ENCODE peak calls at places on chromosomes 1 and 21, in four cellular contexts. D, T, J and K are unnamed samples.

GRCh38 chr1:231091853-231092301 is 51.8 kb upstream of the FAM89A start:
- DNase-seq in D (no peak), T (no peak), J (peak), K (no peak)

GRCh38 chr21:44285547-44285992 is at the start of gene AIRE:
- DNase-seq in D (no peak), T (no peak), J (no peak), K (no peak)

GRCh38 chr1:161727343-161727924 is 6.1 kb downstream of the FCRLB start:
- DNase-seq in D (peak), T (no peak), J (no peak), K (no peak)

GRCh38 chr1:98468111-98468717 is 193.3 kb upstream of the SNX7 start:
- DNase-seq in D (peak), T (no peak), J (no peak), K (peak)

GRCh38 chr21:42221581-42222345 is 2.8 kb downstream of the ABCG1 start:
- DNase-seq in D (peak), T (peak), J (peak), K (no peak)

GRCh38 chr1:31161571-31161970 is 78.1 kb downstream of the NKAIN1 start:
- DNase-seq in D (no peak), T (no peak), J (no peak), K (no peak)

GRCh38 chr1:12594966-12595838 is 22.8 kb downstream of the DHRS3 start:
- DNase-seq in D (peak), T (peak), J (peak), K (no peak)

GRCh38 chr21:36613554-36613953 is 85.4 kb upstream of the SIM2 start:
- DNase-seq in D (no peak), T (no peak), J (no peak), K (no peak)

GRCh38 chr1:28058168-28058567 is 30.2 kb downstream of the EYA3 start:
- DNase-seq in D (no peak), T (no peak), J (no peak), K (no peak)

GRCh38 chr1:182484531-182485257 is 34.7 kb downstream of the RGSL1 start:
- DNase-seq in D (no peak), T (no peak), J (no peak), K (no peak)

GRCh38 chr1:42152907-42153597 is at the start of gene GUCA2B:
- DNase-seq in D (no peak), T (peak), J (no peak), K (no peak)

GRCh38 chr1:983736-984475 is 2.0 kb upstream of the PERM1 start:
- DNase-seq in D (no peak), T (peak), J (peak), K (no peak)

GRCh38 chr1:230334447-230334837 is 91.7 kb downstream of the PGBD5 start:
- DNase-seq in D (no peak), T (no peak), J (no peak), K (no peak)

GRCh38 chr1:84797603-84798002 is 95.4 kb downstream of the LPAR3 start:
- DNase-seq in D (no peak), T (no peak), J (no peak), K (no peak)

GRCh38 chr21:28419110-28419509 is 573.6 kb downstream of the LTN1 start:
- DNase-seq in D (peak), T (no peak), J (no peak), K (peak)

GRCh38 chr1:197435224-197435623 is 167.2 kb downstream of the CRB1 start:
- DNase-seq in D (no peak), T (no peak), J (no peak), K (no peak)

GRCh38 chr1:12081648-12082396 is 18.7 kb downstream of the TNFRSF8 start:
- DNase-seq in D (no peak), T (no peak), J (no peak), K (no peak)

GRCh38 chr1:207644852-207645631 is at the start of gene CR1L:
- DNase-seq in D (no peak), T (peak), J (peak), K (no peak)

GRCh38 chr21:36766511-36766910 is 67.6 kb downstream of the SIM2 start:
- DNase-seq in D (no peak), T (no peak), J (no peak), K (no peak)

GRCh38 chr1:156959414-156959813 is 39.0 kb downstream of the LRRC71 start:
- DNase-seq in D (peak), T (no peak), J (no peak), K (peak)

GRCh38 chr1:156823210-156823790 is 6.7 kb upstream of the SH2D2A start:
- DNase-seq in D (no peak), T (no peak), J (no peak), K (no peak)

GRCh38 chr1:67713071-67713806 is 28.2 kb downstream of the GADD45A start:
- DNase-seq in D (peak), T (no peak), J (peak), K (no peak)

GRCh38 chr1:22662318-22662717 is 9.3 kb downstream of the C1QB start:
- DNase-seq in D (no peak), T (no peak), J (no peak), K (no peak)

GRCh38 chr1:48469616-48470500 is 2.1 kb downstream of the SPATA6 start:
- DNase-seq in D (no peak), T (peak), J (peak), K (peak)

GRCh38 chr1:58392083-58392482 is 154.4 kb downstream of the OMA1 start:
- DNase-seq in D (no peak), T (no peak), J (no peak), K (no peak)

GRCh38 chr1:111878649-111879048 is 110.8 kb downstream of the KCND3 start:
- DNase-seq in D (no peak), T (no peak), J (no peak), K (no peak)

GRCh38 chr1:151936653-151937052 is 27.3 kb upstream of the THEM4 start:
- DNase-seq in D (no peak), T (no peak), J (no peak), K (no peak)

GRCh38 chr21:39637971-39638628 is 25.4 kb downstream of the B3GALT5 start:
- DNase-seq in D (no peak), T (no peak), J (no peak), K (no peak)

GRCh38 chr1:241688940-241689368 is 36.9 kb downstream of the WDR64 start:
- DNase-seq in D (no peak), T (no peak), J (no peak), K (no peak)

GRCh38 chr21:34582506-34583150 is 32.3 kb downstream of the RCAN1 start:
- DNase-seq in D (peak), T (no peak), J (no peak), K (no peak)

GRCh38 chr1:84401156-84401555 is 2.9 kb downstream of the DNASE2B start:
- DNase-seq in D (no peak), T (no peak), J (no peak), K (no peak)

GRCh38 chr1:81664341-81664740 is 136.4 kb upstream of the ADGRL2 start:
- DNase-seq in D (no peak), T (no peak), J (no peak), K (peak)

GRCh38 chr1:5994713-5995621 is 2.7 kb upstream of the NPHP4 start:
- DNase-seq in D (no peak), T (no peak), J (no peak), K (no peak)

GRCh38 chr1:19110266-19110927 is 99.7 kb downstream of the UBR4 start:
- DNase-seq in D (no peak), T (no peak), J (no peak), K (no peak)

GRCh38 chr1:41368801-41369200 is 7.6 kb downstream of the FOXO6 start:
- DNase-seq in D (no peak), T (no peak), J (no peak), K (no peak)

GRCh38 chr21:16863541-16863940 is 649.3 kb upstream of the CXADR start:
- DNase-seq in D (no peak), T (no peak), J (no peak), K (no peak)

GRCh38 chr1:16021681-16022080 is at the start of gene CLCNKA:
- DNase-seq in D (no peak), T (no peak), J (peak), K (no peak)

GRCh38 chr1:16018308-16018707 is 465 bp upstream of the HSPB7 start:
- DNase-seq in D (no peak), T (no peak), J (no peak), K (no peak)

GRCh38 chr1:16018749-16019515 is 1.1 kb upstream of the HSPB7 start:
- DNase-seq in D (no peak), T (no peak), J (no peak), K (no peak)

GRCh38 chr1:16019580-16020277 is 1.9 kb upstream of the HSPB7 start:
- DNase-seq in D (no peak), T (peak), J (no peak), K (no peak)

DNA sequence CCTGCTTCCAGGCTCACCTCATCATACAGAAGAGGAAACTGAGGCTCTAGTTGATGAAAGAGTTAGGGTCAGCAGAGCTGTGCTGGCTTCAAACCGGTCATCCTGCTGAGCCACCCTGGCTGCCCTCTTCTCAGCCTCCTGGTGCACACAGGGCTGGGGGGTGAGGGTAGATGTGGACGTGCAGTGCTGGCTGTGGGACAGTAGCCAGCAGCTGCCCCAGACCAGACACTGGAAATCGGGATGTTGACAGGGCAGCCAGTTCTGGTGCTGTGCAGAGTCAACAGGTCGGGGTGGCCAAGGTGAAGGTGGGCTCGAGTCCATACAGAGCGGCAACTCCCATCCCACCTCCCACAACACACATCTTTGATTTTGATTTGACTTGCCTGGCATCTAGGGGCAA is 1.5 kb upstream of the CLCNKA start:
- DNase-seq in D (no peak), T (no peak), J (no peak), K (no peak)
- TF ChIP-seq CTCF in D (no peak), T (no peak), J (no peak), K (no peak)

DNA sequence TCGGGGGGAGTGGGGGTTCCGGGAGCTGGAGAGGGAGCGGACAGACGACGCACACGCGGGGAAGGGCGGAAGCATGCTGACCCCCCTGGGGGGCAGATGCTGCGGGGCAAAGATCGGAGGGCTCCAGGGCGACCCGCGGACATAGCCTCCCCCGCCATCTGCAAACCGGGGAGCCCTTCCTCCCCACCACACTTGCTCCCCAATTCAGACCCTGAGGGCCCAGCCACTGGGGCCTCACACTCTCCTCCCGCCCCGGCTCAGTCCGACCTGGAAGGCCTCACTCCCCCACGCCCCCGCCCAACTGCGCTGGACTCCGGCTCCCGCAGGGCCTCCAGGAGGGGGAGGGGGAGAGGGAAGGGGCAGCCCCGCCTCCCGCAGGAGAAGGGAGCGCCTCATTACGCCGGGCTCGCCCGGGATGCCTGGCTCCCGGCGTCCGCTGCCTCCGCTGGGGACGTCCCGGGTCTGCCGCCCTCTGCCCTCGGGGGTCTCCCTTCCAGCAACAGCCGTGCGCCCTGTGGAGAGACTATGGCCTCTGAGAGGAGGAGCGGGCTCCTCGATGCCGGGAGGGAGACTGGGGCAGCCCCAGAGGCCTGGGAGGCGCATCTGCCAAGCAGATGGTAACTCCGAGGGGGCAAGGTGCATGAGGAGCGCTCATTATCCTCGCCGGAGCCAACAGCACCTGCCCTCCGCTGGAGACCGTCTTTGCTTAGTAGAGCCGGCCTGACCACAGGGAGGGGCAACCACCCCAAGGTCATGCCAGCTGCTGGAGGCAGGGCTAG is 636 bp upstream of the CAMK2N1 start:
- DNase-seq in D (no peak), T (peak), J (peak), K (no peak)
- H3K4me3 ChIP-seq in D (peak), T (peak), J (peak), K (peak)

GRCh38 chr21:26736449-26736848 is 108.8 kb downstream of the ADAMTS1 start:
- DNase-seq in D (no peak), T (no peak), J (no peak), K (no peak)

GRCh38 chr21:26732442-26733221 is 112.6 kb downstream of the ADAMTS1 start:
- DNase-seq in D (peak), T (no peak), J (peak), K (no peak)
- TF ChIP-seq CTCF in D (peak), T (no peak), J (peak), K (peak)

DNA sequence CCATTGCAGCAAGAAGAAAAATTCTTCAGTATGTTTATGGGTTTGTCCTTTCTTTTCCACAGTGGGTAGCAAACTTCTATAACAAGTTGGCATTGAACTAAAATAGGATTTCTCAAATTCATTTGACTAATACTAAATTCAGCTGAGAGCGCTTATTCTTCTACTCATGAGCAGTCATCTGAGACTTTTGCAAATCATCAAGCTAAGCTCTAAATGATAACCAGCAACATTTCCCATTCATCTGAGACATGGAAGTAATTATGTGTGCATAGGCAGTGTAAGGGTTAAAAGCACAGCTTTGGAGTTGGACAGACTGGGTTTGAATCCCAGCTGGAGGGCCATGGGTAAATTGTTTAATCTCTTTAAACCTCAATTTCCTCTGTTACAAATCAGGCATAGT is 18.3 kb upstream of the CNR2 start:
- DNase-seq in D (no peak), T (no peak), J (no peak), K (no peak)
- H3K4me3 ChIP-seq in D (no peak), T (no peak), J (no peak), K (no peak)

DNA sequence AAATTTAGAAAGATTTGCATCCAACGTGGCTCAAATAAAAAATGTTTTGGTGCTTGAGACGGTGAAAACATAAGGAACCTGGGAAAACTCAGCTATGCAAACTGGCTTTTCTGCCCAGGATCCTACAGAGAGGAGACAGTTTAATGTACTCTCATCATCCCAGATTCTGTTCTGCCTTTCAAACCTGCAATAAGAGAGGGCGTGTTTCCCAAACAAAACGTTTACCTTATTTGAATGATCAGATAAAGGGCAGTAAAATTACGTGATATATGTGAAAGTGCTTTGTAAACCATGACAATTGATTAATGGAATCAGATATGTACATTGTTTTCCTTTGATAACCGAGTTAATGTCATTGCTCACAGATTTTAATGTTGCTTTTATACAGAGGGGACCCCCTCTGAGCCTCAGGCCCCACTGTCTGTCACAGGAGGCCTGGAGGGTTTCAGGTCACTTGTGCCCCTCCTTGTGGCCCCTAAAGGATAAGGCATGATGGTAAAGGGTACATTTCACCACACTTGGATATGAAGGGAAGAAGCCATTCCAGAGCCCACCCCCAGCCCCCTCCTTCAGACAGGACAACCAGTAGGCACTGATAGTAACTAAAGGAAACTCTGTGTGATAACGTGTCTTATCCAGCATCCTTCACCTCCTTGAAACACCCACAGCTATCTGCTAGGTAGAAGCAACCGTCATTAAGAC is 157.6 kb downstream of the EDEM3 start:
- DNase-seq in D (no peak), T (no peak), J (no peak), K (no peak)
- TF ChIP-seq CTCF in D (peak), T (no peak), J (no peak), K (no peak)

GRCh38 chr1:32361308-32361673 is 994 bp downstream of the FAM229A start:
- DNase-seq in D (no peak), T (no peak), J (no peak), K (no peak)
- H3K4me3 ChIP-seq in D (no peak), T (peak), J (peak), K (no peak)

GRCh38 chr1:7648761-7649384 is 122.2 kb upstream of the VAMP3 start:
- DNase-seq in D (no peak), T (peak), J (peak), K (no peak)

GRCh38 chr1:7646981-7647901 is 123.9 kb upstream of the VAMP3 start:
- DNase-seq in D (no peak), T (peak), J (peak), K (no peak)

GRCh38 chr1:7654725-7655124 is 116.4 kb upstream of the VAMP3 start:
- DNase-seq in D (no peak), T (no peak), J (no peak), K (no peak)

GRCh38 chr1:7652551-7653098 is 118.5 kb upstream of the VAMP3 start:
- DNase-seq in D (no peak), T (no peak), J (no peak), K (no peak)

DNA sequence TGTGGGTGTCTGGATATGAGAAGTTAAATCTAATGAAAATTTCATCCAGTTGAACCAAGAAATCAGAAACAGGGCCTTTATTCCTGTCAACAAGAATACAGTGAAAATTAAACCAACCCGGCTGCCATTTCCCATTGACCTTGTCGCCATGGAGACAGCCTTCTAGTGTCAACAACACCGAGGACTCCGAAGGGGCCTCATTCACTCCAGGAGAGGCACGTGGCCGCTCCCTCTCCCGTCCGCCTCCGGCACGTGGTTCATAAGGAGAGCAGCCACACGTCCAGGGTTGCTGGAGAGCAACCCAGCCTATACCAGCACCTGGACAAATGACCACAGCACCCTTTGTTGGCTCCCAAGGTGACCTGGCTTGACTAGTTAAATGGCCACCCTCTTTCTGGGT is 120.3 kb upstream of the VAMP3 start:
- DNase-seq in D (no peak), T (no peak), J (peak), K (no peak)
- TF ChIP-seq CTCF in D (no peak), T (no peak), J (no peak), K (no peak)